ENCODE peak calls at places on chromosomes 16 and 17, in five cellular contexts. R is tibial artery, L is BE2C, T is neural progenitor cell, H is breast epithelium. W is an unnamed sample.

GRCh38 chr16:12158428-12158827 is 181.9 kb downstream of the SNX29 start:
- DNase-seq in L (no peak), R (no peak), T (no peak), H (no peak), W (no peak)

GRCh38 chr17:40442392-40443195 is 656 bp upstream of the IGFBP4 start:
- DNase-seq in H (no peak), L (no peak), R (peak), T (no peak), W (no peak)

GRCh38 chr17:16040710-16041251 is 41.2 kb downstream of the TTC19 start:
- DNase-seq in L (no peak), R (no peak), H (peak), T (no peak), W (peak)

GRCh38 chr16:81513204-81514040 is 68.8 kb downstream of the CMIP start:
- DNase-seq in R (peak), L (no peak), T (peak), H (no peak), W (no peak)

GRCh38 chr17:49830605-49831004 is 17.3 kb downstream of the TAC4 start:
- DNase-seq in H (no peak), R (no peak), T (no peak), L (no peak), W (no peak)

GRCh38 chr16:78669994-78670393 is 570.5 kb downstream of the WWOX start:
- DNase-seq in H (peak), R (no peak), L (no peak), T (peak), W (no peak)

GRCh38 chr16:49283376-49284049 is 1.9 kb upstream of the CBLN1 start:
- DNase-seq in T (peak), L (no peak), H (no peak), R (no peak), W (no peak)

GRCh38 chr16:66359811-66360608 is 6.5 kb upstream of the CDH5 start:
- DNase-seq in T (no peak), R (no peak), H (no peak), L (peak), W (no peak)

GRCh38 chr17:55381017-55381770 is 40.4 kb downstream of the MMD start:
- DNase-seq in R (no peak), L (no peak), H (no peak), T (no peak), W (no peak)

GRCh38 chr17:31152271-31152670 is 57.5 kb downstream of the NF1 start:
- DNase-seq in T (no peak), R (no peak), H (no peak), L (no peak), W (no peak)

GRCh38 chr17:31807846-31808245 is 51.2 kb downstream of the COPRS start:
- DNase-seq in R (no peak), L (no peak), T (no peak), H (no peak), W (no peak)

GRCh38 chr16:56830669-56831068 is 34.3 kb upstream of the SLC12A3 start:
- DNase-seq in T (no peak), H (no peak), L (no peak), R (no peak), W (no peak)

GRCh38 chr16:50932348-50932916 is 190.5 kb downstream of the CYLD start:
- DNase-seq in R (no peak), H (no peak), L (no peak), T (no peak), W (no peak)

GRCh38 chr17:1110844-1111598 is 68.8 kb downstream of the ABR start:
- DNase-seq in L (peak), R (peak), T (no peak), H (peak), W (no peak)

GRCh38 chr17:64051153-64051552 is 30.7 kb upstream of the ICAM2 start:
- DNase-seq in H (no peak), R (no peak), L (no peak), T (no peak), W (no peak)

GRCh38 chr16:78990309-78990701 is 610.2 kb downstream of the MAF start:
- DNase-seq in L (no peak), H (no peak), T (no peak), R (no peak), W (no peak)